ENCODE peak calls at places on chromosomes 13 and 19, in four cellular contexts. D, J, G and U are unnamed samples.

GRCh38 chr19:8361921-8362793 is 1.8 kb upstream of the ANGPTL4 start:
- DNase-seq in D (peak; percentile 94), J (peak; percentile 97), G (no peak), U (peak; percentile 83)

GRCh38 chr19:10006335-10006708 is 4.0 kb downstream of the COL5A3 start:
- DNase-seq in D (no peak), J (peak; percentile 46), G (no peak), U (no peak)

GRCh38 chr19:7922841-7923205 is 2.7 kb downstream of the SNAPC2 start:
- DNase-seq in D (no peak), J (no peak), G (no peak), U (no peak)

GRCh38 chr19:45637890-45638667 is 1.1 kb downstream of the EML2 start:
- DNase-seq in D (no peak), J (no peak), G (no peak), U (no peak)

GRCh38 chr13:73368608-73369007 is 309.8 kb downstream of the KLF5 start:
- DNase-seq in D (no peak), J (no peak), G (no peak), U (no peak)

GRCh38 chr19:11880598-11880997 is 7.0 kb upstream of the ZNF69 start:
- DNase-seq in D (no peak), J (no peak), G (no peak), U (no peak)

GRCh38 chr19:19171821-19172532 is 1.9 kb upstream of the MEF2B start:
- DNase-seq in D (no peak), J (no peak), G (peak; percentile 73), U (no peak)

GRCh38 chr19:31513841-31514240 is 164.6 kb upstream of the TSHZ3 start:
- DNase-seq in D (no peak), J (no peak), G (no peak), U (no peak)

GRCh38 chr13:42258747-42259146 is 13.2 kb upstream of the AKAP11 start:
- DNase-seq in D (no peak), J (no peak), G (no peak), U (no peak)

GRCh38 chr13:38905861-38906260 is 84.8 kb downstream of the STOML3 start:
- DNase-seq in D (no peak), J (no peak), G (no peak), U (no peak)

GRCh38 chr19:6772028-6772865 is at the start of gene VAV1:
- DNase-seq in D (no peak), J (peak; percentile 61), G (peak; percentile 95), U (no peak)

GRCh38 chr19:48010932-48011758 is 16.7 kb downstream of the ELSPBP1 start:
- DNase-seq in D (no peak), J (no peak), G (no peak), U (no peak)

GRCh38 chr19:35671818-35672217 is 5.5 kb downstream of the UPK1A start:
- DNase-seq in D (no peak), J (no peak), G (no peak), U (no peak)

GRCh38 chr19:1027020-1027952 is 878 bp downstream of the CNN2 start:
- DNase-seq in D (no peak), J (no peak), G (peak; percentile 53), U (no peak)

GRCh38 chr13:87234981-87235380 is 436.2 kb upstream of the SLITRK5 start:
- DNase-seq in D (no peak), J (no peak), G (no peak), U (no peak)

GRCh38 chr13:21757721-21758120 is 86.8 kb downstream of the FGF9 start:
- DNase-seq in D (no peak), J (no peak), G (no peak), U (no peak)

GRCh38 chr19:56751078-56751489 is 79.5 kb upstream of the ZNF835 start:
- DNase-seq in D (no peak), J (no peak), G (no peak), U (no peak)

DNA sequence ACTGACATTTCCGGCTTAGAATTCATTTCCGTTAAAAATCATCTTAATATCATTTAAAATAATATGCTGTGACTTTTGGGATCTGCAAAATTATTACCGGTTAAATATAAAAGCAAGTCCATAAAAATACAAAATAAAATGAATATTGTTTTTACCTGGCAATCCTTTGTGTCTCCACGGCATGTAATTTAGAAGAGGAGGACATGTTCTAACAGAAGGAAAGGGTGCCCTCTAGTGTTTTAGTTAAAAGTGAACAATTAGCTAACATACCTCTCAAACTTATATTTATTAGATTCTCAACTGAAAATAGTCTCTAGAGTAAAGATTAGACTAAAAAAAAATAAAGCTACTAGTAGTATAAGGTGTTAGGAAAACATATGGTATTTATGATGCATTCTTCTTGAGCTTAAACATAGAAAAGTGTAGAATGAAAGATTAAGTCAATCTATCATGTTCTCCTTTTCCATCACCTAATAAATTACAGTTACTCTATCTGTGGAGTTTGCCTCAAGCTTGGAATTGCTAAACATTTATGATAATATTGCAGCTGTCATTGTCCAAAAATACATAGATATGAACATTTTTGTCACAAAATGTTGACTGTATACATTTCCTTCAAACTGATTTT is 676.7 kb upstream of the SPRY2 start:
- DNase-seq in D (no peak), J (no peak), G (peak; percentile 46), U (peak; percentile 2)
- TF ChIP-seq CTCF in D (peak; percentile 17), J (peak; percentile 53), G (peak; percentile 88), U (peak; percentile 19)

GRCh38 chr19:50893047-50893737 is 18.0 kb downstream of the KLK4 start:
- DNase-seq in D (no peak), J (no peak), G (peak; percentile 8), U (no peak)
- TF ChIP-seq CTCF in D (no peak), J (no peak), G (peak; percentile 34), U (peak; percentile 27)

GRCh38 chr19:39125199-39125553 is 410 bp upstream of the PAK4 start:
- DNase-seq in D (no peak), J (no peak), G (no peak), U (no peak)
- TF ChIP-seq CTCF in D (no peak), J (no peak), G (no peak), U (no peak)

DNA sequence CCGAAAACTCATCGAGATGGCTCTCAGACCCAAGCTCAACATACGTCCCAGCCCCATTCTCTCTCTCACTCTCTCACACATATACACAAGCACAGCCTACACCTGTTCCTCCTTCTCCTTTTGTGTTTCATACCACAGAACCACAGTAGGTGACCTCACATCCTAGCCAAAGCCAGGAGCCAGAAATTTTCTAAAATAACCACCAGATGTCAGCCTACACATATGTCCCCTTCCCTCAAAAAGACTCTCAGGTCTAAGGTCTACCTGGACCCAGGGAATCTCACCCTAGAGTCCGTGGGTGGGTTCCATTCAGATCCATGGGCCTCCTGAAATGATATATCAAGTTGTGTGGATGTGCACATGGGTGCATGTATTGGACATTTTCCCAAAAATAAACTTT is 104.2 kb upstream of the IPO5 start:
- DNase-seq in D (no peak), J (no peak), G (peak; percentile 24), U (peak; percentile 7)
- TF ChIP-seq CTCF in D (peak; percentile 20), J (no peak), G (peak; percentile 56), U (peak; percentile 33)

GRCh38 chr19:46746281-46746965 is at the start of gene STRN4:
- DNase-seq in D (no peak), J (no peak), G (peak; percentile 79), U (no peak)
- TF ChIP-seq CTCF in D (no peak), J (no peak), G (no peak), U (no peak)

GRCh38 chr19:4373601-4374441 is 26.5 kb downstream of the SH3GL1 start:
- DNase-seq in D (no peak), J (peak; percentile 74), G (no peak), U (no peak)

GRCh38 chr19:4372630-4373367 is 27.5 kb downstream of the SH3GL1 start:
- DNase-seq in D (no peak), J (no peak), G (no peak), U (no peak)

GRCh38 chr19:4375164-4375619 is 25.2 kb downstream of the SH3GL1 start:
- DNase-seq in D (no peak), J (no peak), G (no peak), U (no peak)

GRCh38 chr19:4375620-4376228 is 24.6 kb downstream of the SH3GL1 start:
- DNase-seq in D (no peak), J (peak; percentile 48), G (peak; percentile 72), U (peak; percentile 56)

DNA sequence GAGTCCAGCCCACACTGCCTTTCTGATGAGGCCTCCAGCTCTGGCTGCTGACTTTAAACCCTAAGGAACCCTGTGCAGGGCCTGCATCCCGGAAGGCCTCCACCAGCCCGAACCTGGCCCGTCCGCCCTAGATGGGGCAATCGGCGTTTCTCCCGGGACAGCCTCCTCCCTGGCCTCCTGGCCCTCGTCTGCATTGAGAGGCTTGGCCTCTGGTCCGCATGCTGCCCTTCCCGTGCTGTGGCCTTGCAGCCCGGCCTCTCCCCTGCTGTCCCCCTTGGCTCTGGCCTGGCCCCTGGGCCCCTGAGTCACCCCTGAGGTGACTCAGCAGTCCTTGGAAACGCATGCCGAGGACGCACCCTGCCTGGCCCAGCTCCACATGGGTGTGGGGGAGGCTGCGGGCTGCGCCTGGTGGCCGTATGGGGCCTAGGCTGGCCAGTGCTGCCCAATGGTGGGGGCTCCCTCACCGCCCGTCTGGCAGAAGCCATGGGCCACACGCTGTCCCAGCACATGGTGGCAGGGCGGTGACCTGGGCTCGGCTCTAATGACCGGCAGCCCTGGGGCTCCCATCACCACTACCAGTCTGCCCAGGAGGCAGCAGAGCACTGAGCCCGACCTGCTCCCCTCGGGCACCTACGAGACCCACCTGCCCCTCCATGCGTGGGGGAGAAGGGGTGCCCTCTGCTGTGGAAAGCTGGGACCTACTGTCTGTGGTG is 25.7 kb downstream of the SH3GL1 start:
- DNase-seq in D (no peak), J (peak; percentile 88), G (no peak), U (no peak)
- TF ChIP-seq CTCF in D (peak; percentile 21), J (no peak), G (no peak), U (no peak)

DNA sequence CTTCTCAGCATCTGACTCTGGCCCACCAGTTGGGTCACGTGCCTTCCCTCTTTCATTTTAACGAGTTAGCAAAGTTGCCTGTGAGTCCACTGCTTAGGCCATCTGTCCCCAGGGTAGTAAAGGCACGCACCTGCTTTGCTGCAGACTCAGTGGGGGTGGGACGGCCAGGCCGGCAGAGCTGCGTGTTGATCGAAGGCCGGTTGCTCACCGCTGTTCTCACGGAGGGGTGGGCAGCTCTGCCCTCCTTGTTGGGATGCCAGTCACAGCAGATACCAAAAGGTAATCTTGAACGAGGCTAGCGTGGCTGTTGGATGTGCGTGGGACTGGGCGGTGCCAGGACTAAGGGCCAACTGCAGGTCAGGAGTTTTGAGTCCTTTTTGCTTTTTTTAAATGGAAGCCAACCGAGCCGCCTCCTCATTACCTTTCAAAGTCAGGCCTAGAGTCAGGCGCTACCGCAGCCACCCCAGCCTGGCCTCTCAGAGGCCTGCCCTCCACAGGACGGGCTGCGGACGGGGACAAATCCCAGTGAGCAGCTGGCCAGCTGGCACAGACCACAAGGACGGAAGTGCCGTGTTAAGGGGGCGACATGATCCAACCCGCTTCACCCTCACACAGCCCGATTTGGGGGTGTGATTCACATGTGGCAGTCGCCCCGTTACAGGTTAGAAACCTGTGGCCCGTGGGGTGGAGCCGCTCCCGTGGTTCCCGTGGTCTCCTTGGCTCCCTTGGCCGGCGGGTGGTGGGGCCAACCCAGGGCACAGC is 20.6 kb downstream of the ADPRHL1 start:
- DNase-seq in D (no peak), J (no peak), G (peak; percentile 26), U (no peak)
- TF ChIP-seq CTCF in D (no peak), J (no peak), G (no peak), U (no peak)

GRCh38 chr13:94657167-94657566 is 55.2 kb downstream of the SOX21 start:
- DNase-seq in D (no peak), J (no peak), G (no peak), U (no peak)

GRCh38 chr13:94658926-94659649 is 53.3 kb downstream of the SOX21 start:
- DNase-seq in D (no peak), J (no peak), G (no peak), U (no peak)

GRCh38 chr13:94660695-94661324 is 51.5 kb downstream of the SOX21 start:
- DNase-seq in D (no peak), J (no peak), G (peak; percentile 0), U (no peak)

GRCh38 chr13:94661396-94661795 is 50.9 kb downstream of the SOX21 start:
- DNase-seq in D (no peak), J (no peak), G (no peak), U (no peak)

GRCh38 chr13:94656766-94657165 is 55.1 kb downstream of the GPR180 start:
- DNase-seq in D (peak; percentile 96), J (no peak), G (no peak), U (peak; percentile 78)
- TF ChIP-seq CTCF in D (no peak), J (no peak), G (no peak), U (no peak)